ENCODE peak calls at places on chromosomes 12 and 14, in eight cellular contexts. O is cardiac fibroblast, N is transverse colon, A is colonic mucosa, L is epithelial cell of esophagus, C is AG10803, S is adrenal gland, Y is heart right ventricle. G is an unnamed sample.

GRCh38 chr12:7310070-7310469 is 6.2 kb downstream of the ACSM4 start:
- DNase-seq in S (no peak), L (no peak), O (no peak), Y (no peak), C (no peak), A (no peak), N (no peak), G (no peak)

GRCh38 chr12:49018282-49019119 is at the start of gene PRKAG1:
- DNase-seq in Y (peak), L (peak), N (peak), O (peak), S (peak), A (peak), C (peak), G (peak)

GRCh38 chr12:52402873-52403510 is 3.1 kb downstream of the KRT82 start:
- DNase-seq in L (no peak), N (no peak), Y (no peak), O (no peak), C (no peak), A (no peak), S (no peak), G (no peak)

GRCh38 chr12:93134175-93134574 is 205.1 kb upstream of the EEA1 start:
- DNase-seq in N (no peak), Y (no peak), S (no peak), O (no peak), C (no peak), A (no peak), L (no peak), G (no peak)

GRCh38 chr12:68259318-68259940 is 6.0 kb upstream of the IL22 start:
- DNase-seq in N (no peak), C (peak), Y (no peak), A (no peak), S (no peak), O (peak), L (peak), G (no peak)

GRCh38 chr12:70646850-70647249 is 9.6 kb upstream of the PTPRB start:
- DNase-seq in C (peak), N (no peak), L (peak), A (no peak), S (no peak), O (peak), Y (no peak), G (no peak)

GRCh38 chr12:34299802-34300193 is 277.5 kb downstream of the ALG10 start:
- DNase-seq in O (no peak), C (no peak), N (no peak), S (no peak), A (no peak), Y (no peak), L (no peak), G (no peak)

GRCh38 chr14:86115972-86116371 is 586.0 kb downstream of the FLRT2 start:
- DNase-seq in O (no peak), C (no peak), S (no peak), L (no peak), A (no peak), N (no peak), Y (no peak), G (no peak)

GRCh38 chr14:28949503-28949902 is 182.9 kb downstream of the FOXG1 start:
- DNase-seq in Y (no peak), S (no peak), C (no peak), O (no peak), L (no peak), A (no peak), N (no peak), G (no peak)

GRCh38 chr14:62084020-62084419 is 321.8 kb downstream of the SNAPC1 start:
- DNase-seq in Y (no peak), L (no peak), C (no peak), S (no peak), O (no peak), A (no peak), N (no peak), G (no peak)

GRCh38 chr12:120388711-120389431 is 19.9 kb upstream of the MSI1 start:
- DNase-seq in O (no peak), C (no peak), N (no peak), A (no peak), L (no peak), Y (no peak), S (no peak), G (no peak)

GRCh38 chr14:38184132-38184531 is 23.6 kb upstream of the SSTR1 start:
- DNase-seq in O (no peak), N (no peak), Y (no peak), A (no peak), C (no peak), S (no peak), L (no peak), G (no peak)
- TF ChIP-seq CTCF in O (no peak), N (no peak), Y (no peak), A (no peak), C (no peak), S (no peak), L (no peak), G (no peak)

GRCh38 chr12:9113987-9114309 is 1.8 kb downstream of the A2M start:
- DNase-seq in C (no peak), Y (no peak), L (no peak), S (no peak), A (no peak), O (no peak), N (no peak), G (no peak)

GRCh38 chr12:9112076-9112853 is 3.5 kb downstream of the A2M start:
- DNase-seq in S (no peak), N (no peak), Y (no peak), L (no peak), O (no peak), C (no peak), A (no peak), G (no peak)

GRCh38 chr12:9113296-9113986 is 2.3 kb downstream of the A2M start:
- DNase-seq in N (no peak), C (no peak), Y (no peak), A (no peak), S (no peak), O (no peak), L (no peak), G (no peak)

GRCh38 chr12:9115731-9116689 is at the start of gene A2M:
- DNase-seq in Y (peak), O (no peak), C (peak), S (peak), L (no peak), N (no peak), A (no peak), G (no peak)

GRCh38 chr12:9114946-9115345 is 773 bp downstream of the A2M start:
- DNase-seq in O (no peak), Y (no peak), S (no peak), L (peak), N (no peak), A (no peak), C (no peak), G (no peak)
- H3K4me3 ChIP-seq in O (peak), Y (peak), S (no peak), L (no peak), N (peak), A (peak), C (no peak), G (no peak)

GRCh38 chr14:77457522-77458248 is at the start of the genes AHSA1 and VIPAS39:
- DNase-seq in N (peak), Y (peak), C (peak), A (peak), O (peak), L (peak), S (peak), G (peak)
- TF ChIP-seq CTCF in N (no peak), Y (no peak), C (no peak), A (no peak), O (no peak), L (no peak), S (peak), G (no peak)

DNA sequence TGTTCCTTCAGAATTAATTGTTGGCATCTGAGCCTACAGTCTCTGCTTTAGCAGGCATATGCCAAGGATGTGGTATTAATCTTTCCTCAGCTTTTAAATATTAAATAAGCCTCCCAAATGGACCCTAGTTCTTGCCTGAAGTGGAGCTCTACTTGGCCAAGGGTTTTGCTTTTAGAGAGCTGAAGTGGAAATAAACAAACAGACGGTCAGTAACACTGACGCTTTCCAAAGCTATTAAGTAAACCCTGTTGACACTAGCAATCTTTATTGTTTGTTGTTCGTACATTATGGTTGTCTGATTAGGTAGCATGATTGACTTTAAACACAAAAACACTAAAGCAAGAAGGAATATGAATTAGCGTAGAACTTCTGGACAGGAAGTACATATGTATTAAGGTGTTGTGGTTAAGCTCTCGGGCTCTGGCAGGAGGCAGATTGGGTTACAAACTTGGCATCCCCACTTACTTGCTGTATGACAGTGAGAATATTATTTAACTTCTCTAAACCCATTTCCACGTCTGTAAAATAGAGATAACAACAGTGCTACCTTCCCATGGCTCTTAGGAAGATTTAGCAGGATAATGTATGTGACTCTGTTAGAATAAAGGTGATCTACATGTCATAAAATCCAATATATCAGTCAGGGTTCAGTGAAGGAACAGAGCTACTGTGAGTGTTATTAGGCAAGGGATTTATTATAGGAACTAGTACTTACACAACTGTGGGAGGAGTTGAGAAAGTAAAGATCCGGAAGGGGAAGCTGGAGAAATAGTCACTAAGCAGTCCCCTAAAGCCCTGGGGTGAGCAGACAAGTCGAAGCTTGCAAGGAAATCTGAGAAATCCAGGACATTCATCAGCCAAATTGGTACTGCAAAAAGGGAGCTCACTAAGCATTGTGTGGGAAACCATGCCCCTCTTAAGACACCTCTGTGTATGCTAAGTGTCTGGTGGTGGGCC is 92.2 kb upstream of the ATF7IP start:
- DNase-seq in C (no peak), N (no peak), S (no peak), A (no peak), O (no peak), Y (no peak), L (peak), G (no peak)
- H3K4me3 ChIP-seq in C (no peak), N (no peak), S (no peak), A (no peak), O (no peak), Y (no peak), L (peak), G (no peak)

G was measured in HFF-Myc.